ENCODE peak calls at places on chromosome 1, in eight cellular contexts. C is neuronal stem cell, R is psoas muscle, W is tibial artery, J is IMR-90, K is substantia nigra, S is neural progenitor cell, B is PC-3. F is an unnamed sample.

GRCh38 chr1:151898519-151898991 is 10.8 kb downstream of the THEM4 start:
- DNase-seq in R (no peak), W (no peak), S (no peak), B (no peak), J (no peak), K (no peak), C (no peak), F (no peak)

GRCh38 chr1:32818804-32819541 is 1.5 kb downstream of the S100PBP start:
- DNase-seq in B (no peak), C (no peak), K (no peak), W (no peak), R (no peak), S (no peak), J (no peak), F (no peak)

GRCh38 chr1:109850194-109850593 is 60.5 kb upstream of the CSF1 start:
- DNase-seq in C (no peak), J (no peak), W (no peak), K (no peak), R (no peak), B (peak), S (no peak), F (no peak)

GRCh38 chr1:156582388-156583022 is 3.0 kb downstream of the TTC24 start:
- DNase-seq in R (no peak), K (no peak), W (no peak), S (no peak), J (no peak), C (no peak), B (no peak), F (no peak)

GRCh38 chr1:222970711-222971110 is 155.9 kb downstream of the DISP1 start:
- DNase-seq in S (no peak), B (no peak), W (no peak), C (no peak), R (no peak), J (no peak), K (no peak), F (no peak)

GRCh38 chr1:59718064-59718988 is 96.4 kb upstream of the HOOK1 start:
- DNase-seq in J (no peak), R (no peak), S (peak), K (no peak), B (peak), W (no peak), C (no peak), F (no peak)

GRCh38 chr1:8174807-8175206 is 143.1 kb upstream of the SLC45A1 start:
- DNase-seq in J (no peak), S (no peak), K (no peak), C (no peak), B (no peak), R (no peak), W (no peak), F (peak)

GRCh38 chr1:216051071-216051470 is 372.2 kb downstream of the USH2A start:
- DNase-seq in S (no peak), J (no peak), K (no peak), C (no peak), B (no peak), W (no peak), R (no peak), F (no peak)

GRCh38 chr1:73778511-73778910 is 419.5 kb downstream of the LRRIQ3 start:
- DNase-seq in R (no peak), W (no peak), C (no peak), S (no peak), K (no peak), B (no peak), J (no peak), F (no peak)

GRCh38 chr1:73783367-73783766 is 414.6 kb downstream of the LRRIQ3 start:
- DNase-seq in J (no peak), C (no peak), R (no peak), S (no peak), B (peak), K (no peak), W (no peak), F (no peak)

GRCh38 chr1:73781257-73781656 is 416.7 kb downstream of the LRRIQ3 start:
- DNase-seq in W (no peak), S (no peak), K (no peak), B (peak), C (no peak), R (no peak), J (no peak), F (no peak)

GRCh38 chr1:73782901-73783300 is 415.1 kb downstream of the LRRIQ3 start:
- DNase-seq in S (no peak), R (no peak), C (no peak), W (no peak), K (no peak), B (peak), J (no peak), F (no peak)
- H3K27ac ChIP-seq in S (no peak), R (no peak), C (no peak), W (no peak), K (no peak), B (peak), J (no peak), F (no peak)

GRCh38 chr1:89910780-89911179 is 84.1 kb upstream of the ZNF326 start:
- DNase-seq in C (no peak), W (no peak), R (no peak), S (peak), K (no peak), J (peak), B (peak), F (no peak)
- H3K27ac ChIP-seq in C (no peak), W (no peak), R (no peak), S (no peak), K (no peak), J (peak), B (no peak), F (no peak)

GRCh38 chr1:19532519-19532918 is 47.2 kb upstream of the CAPZB start:
- DNase-seq in R (no peak), K (no peak), S (no peak), B (no peak), W (no peak), J (no peak), C (no peak), F (no peak)

GRCh38 chr1:19533626-19534025 is 48.3 kb upstream of the CAPZB start:
- DNase-seq in B (no peak), R (peak), S (no peak), W (peak), C (no peak), K (no peak), J (no peak), F (peak)

GRCh38 chr1:19536519-19536918 is 51.2 kb upstream of the CAPZB start:
- DNase-seq in W (no peak), K (no peak), S (no peak), J (no peak), B (no peak), R (no peak), C (no peak), F (no peak)

GRCh38 chr1:19529570-19530145 is 44.3 kb upstream of the CAPZB start:
- DNase-seq in B (no peak), W (no peak), S (no peak), R (no peak), C (no peak), K (no peak), J (peak), F (no peak)

GRCh38 chr1:19535214-19535613 is 49.9 kb upstream of the CAPZB start:
- DNase-seq in K (no peak), B (no peak), J (no peak), C (no peak), W (no peak), S (no peak), R (no peak), F (no peak)
- H3K27ac ChIP-seq in K (no peak), B (no peak), J (no peak), C (no peak), W (no peak), S (no peak), R (no peak), F (no peak)

GRCh38 chr1:153506831-153507413 is 28.9 kb downstream of the S100A6 start:
- DNase-seq in S (no peak), J (peak), C (no peak), W (peak), B (peak), K (no peak), R (peak), F (peak)
- H3K27ac ChIP-seq in S (no peak), J (peak), C (no peak), W (peak), B (peak), K (no peak), R (peak), F (peak)

GRCh38 chr1:26154750-26155149 is 4.1 kb upstream of the FAM110D start:
- DNase-seq in W (no peak), R (no peak), S (peak), K (no peak), J (no peak), B (no peak), C (no peak), F (no peak)

GRCh38 chr1:26158271-26159112 is at the start of gene FAM110D:
- DNase-seq in B (no peak), R (no peak), J (no peak), S (no peak), K (no peak), W (no peak), C (no peak), F (no peak)

GRCh38 chr1:26153966-26154572 is 4.8 kb upstream of the FAM110D start:
- DNase-seq in R (no peak), W (no peak), S (no peak), C (no peak), B (no peak), K (no peak), J (no peak), F (no peak)

GRCh38 chr1:26155370-26156284 is 3.3 kb upstream of the FAM110D start:
- DNase-seq in S (no peak), K (no peak), W (no peak), R (no peak), B (no peak), C (no peak), J (no peak), F (no peak)

GRCh38 chr1:26156285-26157038 is 2.4 kb upstream of the FAM110D start:
- DNase-seq in B (no peak), W (no peak), J (no peak), R (no peak), S (no peak), C (no peak), K (no peak), F (no peak)
- H3K27ac ChIP-seq in B (no peak), W (no peak), J (no peak), R (no peak), S (no peak), C (no peak), K (no peak), F (peak)

F was measured in lower lobe of right lung.